ENCODE peak calls at places on chromosomes 3 and 15, in eight cellular contexts. E, Q, S, D, Y, K, X and H are unnamed samples. For H3K4me1, the result is how much of the 10 kb centered on the place peaks cover.

GRCh38 chr15:79595995-79596622 is 164.0 kb downstream of the MINAR1 start:
- DNase-seq in Y (peak), K (peak), X (peak), S (no peak), Q (no peak), D (peak), E (peak), H (peak)

GRCh38 chr3:141303481-141304223 is 64.7 kb upstream of the ZBTB38 start:
- DNase-seq in X (peak), Y (peak), D (peak), S (peak), K (peak), Q (no peak), E (peak), H (peak)

GRCh38 chr3:193377591-193377990 is 962 bp downstream of the ATP13A5 start:
- DNase-seq in E (no peak), Q (no peak), Y (no peak), X (no peak), D (no peak), K (no peak), S (no peak), H (no peak)

GRCh38 chr3:47016934-47017435 is 37.5 kb downstream of the NBEAL2 start:
- DNase-seq in D (no peak), S (peak), E (no peak), K (no peak), X (peak), Q (no peak), Y (no peak), H (peak)

GRCh38 chr3:127964053-127964452 is 49.0 kb downstream of the KBTBD12 start:
- DNase-seq in Y (no peak), S (no peak), E (no peak), D (no peak), X (peak), K (no peak), Q (no peak), H (peak)

GRCh38 chr3:150278843-150279341 is 129.2 kb upstream of the TSC22D2 start:
- DNase-seq in Q (no peak), E (no peak), X (no peak), Y (peak), K (peak), S (no peak), D (no peak), H (no peak)

GRCh38 chr3:39573392-39573791 is 105.9 kb downstream of the MOBP start:
- DNase-seq in K (no peak), S (no peak), X (no peak), E (no peak), D (no peak), Y (no peak), Q (no peak), H (no peak)

GRCh38 chr15:100170673-100171210 is 171.0 kb downstream of the ADAMTS17 start:
- DNase-seq in D (no peak), S (no peak), X (no peak), E (no peak), Y (no peak), K (no peak), Q (no peak), H (no peak)

GRCh38 chr3:145952541-145952940 is 208.4 kb downstream of the PLOD2 start:
- DNase-seq in E (no peak), K (no peak), D (no peak), Q (no peak), X (peak), S (no peak), Y (no peak), H (peak)

GRCh38 chr3:161560006-161560637 is 63.5 kb downstream of the OTOL1 start:
- DNase-seq in Q (no peak), E (no peak), D (peak), S (no peak), K (peak), Y (peak), X (peak), H (peak)

GRCh38 chr3:184685646-184686045 is 26.2 kb downstream of the MAGEF1 start:
- DNase-seq in E (no peak), Q (no peak), K (no peak), X (no peak), S (no peak), D (no peak), Y (peak), H (peak)

GRCh38 chr3:169515132-169515531 is 148.4 kb downstream of the MECOM start:
- DNase-seq in K (no peak), S (no peak), Q (no peak), E (no peak), Y (no peak), D (no peak), X (no peak), H (no peak)

GRCh38 chr15:95162069-95162468 is 930.7 kb downstream of the MCTP2 start:
- DNase-seq in K (no peak), E (no peak), Q (no peak), D (no peak), X (peak), Y (no peak), S (no peak), H (peak)

GRCh38 chr15:48062476-48062875 is 58.3 kb upstream of the SLC24A5 start:
- DNase-seq in D (no peak), K (no peak), Y (no peak), E (no peak), S (no peak), Q (no peak), X (no peak), H (peak)

GRCh38 chr3:39491733-39492350 is 24.4 kb downstream of the MOBP start:
- DNase-seq in Y (no peak), X (no peak), E (no peak), K (no peak), D (no peak), S (no peak), Q (no peak), H (no peak)

GRCh38 chr15:89389841-89390603 is 55.4 kb upstream of the POLG start:
- DNase-seq in D (no peak), Q (no peak), Y (no peak), S (no peak), E (no peak), K (no peak), X (no peak), H (no peak)
- H3K4me1 ChIP-seq in D (under half), Q (under half), Y (under half), S (under half), E (under half), K (under half), X (under half), H (under half)

GRCh38 chr3:50609743-50610085 is 1.9 kb downstream of the CISH start:
- DNase-seq in Q (no peak), X (no peak), D (no peak), K (no peak), E (no peak), Y (no peak), S (no peak), H (no peak)
- H3K4me1 ChIP-seq in Q (under half), X (under half), D (under half), K (under half), E (under half), Y (under half), S (half or more), H (under half)

DNA sequence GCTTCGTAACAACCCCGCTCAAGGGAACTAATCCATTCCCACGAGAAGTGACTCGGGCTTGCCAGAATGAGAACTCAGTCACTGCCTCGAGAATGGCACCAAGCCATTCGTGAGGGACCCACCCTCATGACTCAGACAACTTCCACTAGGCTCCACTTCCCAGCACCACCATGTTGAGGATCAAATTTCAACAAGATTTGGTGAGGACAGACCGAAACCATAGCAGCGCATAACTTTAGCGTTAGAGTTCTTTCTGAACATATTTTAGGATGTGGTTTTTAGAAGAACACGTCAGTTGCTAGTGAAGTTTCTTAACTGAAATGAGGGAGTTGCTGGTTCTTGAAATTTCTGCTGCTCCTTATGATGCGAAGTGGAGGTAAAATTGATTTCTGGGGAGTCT is 13.5 kb downstream of the PTPRG start:
- DNase-seq in Q (no peak), D (no peak), Y (no peak), E (no peak), S (no peak), X (peak), K (no peak), H (peak)
- H3K4me1 ChIP-seq in Q (under half), D (under half), Y (under half), E (under half), S (under half), X (under half), K (under half), H (under half)

GRCh38 chr3:57004154-57004730 is 56.2 kb upstream of the SPATA12 start:
- DNase-seq in D (no peak), S (no peak), Q (no peak), X (peak), E (peak), K (no peak), Y (no peak), H (no peak)

GRCh38 chr3:57006048-57006709 is 54.3 kb upstream of the SPATA12 start:
- DNase-seq in Q (no peak), K (no peak), E (peak), X (no peak), D (no peak), S (no peak), Y (no peak), H (no peak)

GRCh38 chr3:57007513-57008415 is 52.7 kb upstream of the SPATA12 start:
- DNase-seq in D (no peak), S (no peak), E (peak), Y (no peak), Q (peak), X (peak), K (peak), H (peak)

GRCh38 chr3:57009367-57009766 is 51.1 kb upstream of the SPATA12 start:
- DNase-seq in E (no peak), S (no peak), D (no peak), K (no peak), Y (no peak), X (no peak), Q (peak), H (no peak)

DNA sequence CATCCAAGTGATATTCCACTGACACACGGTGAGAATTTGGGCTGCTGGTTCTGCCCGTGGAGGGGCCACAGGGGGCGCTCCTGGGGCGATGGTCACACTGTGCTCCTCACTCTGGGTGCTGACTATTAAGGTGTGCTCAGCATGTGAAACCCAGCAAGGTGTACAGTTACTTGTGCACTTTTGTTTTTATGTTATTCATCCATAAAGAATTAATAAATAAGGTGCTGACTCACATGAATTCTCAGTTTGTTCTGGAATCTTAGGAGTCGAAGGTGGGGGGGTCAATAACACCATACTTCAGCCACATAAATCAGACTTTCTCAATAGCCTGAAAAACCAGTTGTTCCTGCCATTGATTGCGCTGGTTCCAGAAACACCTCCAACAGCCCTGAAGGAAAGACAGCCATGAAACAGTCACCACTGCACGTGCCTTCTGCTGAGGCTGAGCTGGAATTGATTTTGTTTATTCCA is 53.5 kb upstream of the SPATA12 start:
- DNase-seq in K (no peak), S (no peak), Y (no peak), Q (no peak), D (no peak), E (peak), X (peak), H (peak)
- H3K4me1 ChIP-seq in K (under half), S (under half), Y (under half), Q (under half), D (under half), E (under half), X (under half), H (under half)

DNA sequence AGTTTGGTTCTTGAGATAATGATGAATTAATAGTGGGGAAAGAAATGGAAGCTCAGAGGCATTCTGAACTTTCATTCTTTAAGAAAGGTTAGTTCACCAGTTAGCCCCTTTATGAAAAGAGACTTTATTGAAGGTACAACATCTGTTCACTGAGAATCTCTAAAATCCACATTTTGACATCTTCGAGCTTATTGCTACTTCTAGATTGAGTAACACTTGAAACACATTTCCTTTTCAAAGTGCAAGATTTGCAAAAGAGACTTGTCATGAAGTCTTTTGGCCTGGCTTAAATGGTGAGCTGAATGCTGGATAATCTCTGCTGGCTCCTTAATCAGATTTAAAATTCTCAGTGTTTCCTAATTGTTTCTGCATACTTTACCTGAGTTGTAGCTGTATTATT is 42.3 kb downstream of the RAB8B start:
- DNase-seq in X (no peak), K (no peak), D (no peak), S (no peak), Q (no peak), Y (no peak), E (no peak), H (peak)
- H3K4me1 ChIP-seq in X (under half), K (under half), D (under half), S (under half), Q (under half), Y (under half), E (under half), H (under half)

DNA sequence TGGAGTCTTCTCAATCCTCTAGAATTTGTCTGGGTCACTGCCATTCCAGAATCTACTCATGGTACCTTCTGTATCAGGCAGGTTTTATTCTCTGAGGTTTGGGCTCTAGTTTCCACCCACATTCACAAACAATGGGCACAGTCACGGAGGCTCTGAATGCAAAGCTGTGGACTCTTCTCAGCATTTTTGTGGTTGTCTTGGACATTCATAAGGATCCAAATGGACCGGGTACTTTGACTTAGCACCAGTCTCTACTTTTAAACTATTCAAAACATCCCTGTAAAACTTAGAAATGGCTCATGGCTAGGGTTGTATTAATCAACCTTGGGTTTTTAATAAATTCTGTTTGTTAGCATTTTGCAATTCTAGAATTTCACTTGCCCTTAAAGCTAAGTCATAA is 277.9 kb upstream of the THBS1 start:
- DNase-seq in E (no peak), Y (no peak), D (no peak), K (no peak), Q (no peak), S (no peak), X (no peak), H (no peak)
- H3K4me1 ChIP-seq in E (under half), Y (under half), D (under half), K (under half), Q (under half), S (under half), X (half or more), H (under half)